ENCODE peak calls at places on chromosomes 6 and 20, in seven cellular contexts. T is SK-N-SH, O is K562, Z is HCT116, X is GM12878, Y is HepG2, E is H1. R is an unnamed sample.

GRCh38 chr6:45494734-45495133 is 117.0 kb upstream of the SUPT3H start:
- DNase-seq in T (no peak), O (peak; percentile 33), Z (no peak), X (no peak), Y (no peak), E (no peak), R (no peak)

GRCh38 chr6:23696946-23697345 is 429.1 kb upstream of the NRSN1 start:
- DNase-seq in T (no peak), O (no peak), Z (no peak), X (no peak), Y (no peak), E (no peak), R (no peak)

GRCh38 chr6:30917487-30917886 is 3.4 kb downstream of the VARS2 start:
- DNase-seq in T (no peak), O (no peak), Z (no peak), X (no peak), Y (no peak), E (no peak), R (no peak)

GRCh38 chr6:12608016-12608860 is 108.3 kb upstream of the PHACTR1 start:
- DNase-seq in T (no peak), O (no peak), Z (no peak), X (peak; percentile 90), Y (no peak), E (no peak), R (no peak)

GRCh38 chr6:149701699-149702098 is 16.2 kb downstream of the LATS1 start:
- DNase-seq in T (no peak), O (no peak), Z (no peak), X (no peak), Y (no peak), E (no peak), R (no peak)

GRCh38 chr20:61280217-61280980 is 28.3 kb downstream of the CDH4 start:
- DNase-seq in T (no peak), O (no peak), Z (no peak), X (no peak), Y (no peak), E (no peak), R (no peak)

GRCh38 chr6:1892716-1893115 is 283.0 kb downstream of the FOXC1 start:
- DNase-seq in T (no peak), O (no peak), Z (no peak), X (no peak), Y (no peak), E (no peak), R (no peak)

GRCh38 chr6:65558071-65558470 is 149.0 kb downstream of the EYS start:
- DNase-seq in T (no peak), O (no peak), Z (no peak), X (no peak), Y (no peak), E (no peak), R (no peak)

GRCh38 chr6:16396497-16397319 is 158.3 kb downstream of the GMPR start:
- DNase-seq in T (no peak), O (no peak), Z (no peak), X (no peak), Y (no peak), E (no peak), R (no peak)

GRCh38 chr20:610130-611046 is at the start of gene TCF15:
- DNase-seq in T (peak; percentile 100), O (peak; percentile 98), Z (no peak), X (no peak), Y (no peak), E (no peak), R (no peak)

GRCh38 chr20:55471052-55472006 is 534.0 kb downstream of the CBLN4 start:
- DNase-seq in T (no peak), O (no peak), Z (no peak), X (no peak), Y (peak; percentile 92), E (no peak), R (no peak)

GRCh38 chr6:16644540-16645250 is 116.6 kb downstream of the ATXN1 start:
- DNase-seq in T (no peak), O (no peak), Z (no peak), X (no peak), Y (no peak), E (no peak), R (no peak)

GRCh38 chr6:72861059-72861458 is 239.2 kb downstream of the KCNQ5 start:
- DNase-seq in T (no peak), O (no peak), Z (no peak), X (no peak), Y (no peak), E (no peak), R (no peak)

GRCh38 chr6:22598386-22598785 is 29.0 kb downstream of the HDGFL1 start:
- DNase-seq in T (no peak), O (no peak), Z (no peak), X (no peak), Y (no peak), E (no peak), R (no peak)

GRCh38 chr6:101150226-101150625 is 243.3 kb upstream of the GRIK2 start:
- DNase-seq in T (no peak), O (no peak), Z (no peak), X (no peak), Y (no peak), E (no peak), R (no peak)

DNA sequence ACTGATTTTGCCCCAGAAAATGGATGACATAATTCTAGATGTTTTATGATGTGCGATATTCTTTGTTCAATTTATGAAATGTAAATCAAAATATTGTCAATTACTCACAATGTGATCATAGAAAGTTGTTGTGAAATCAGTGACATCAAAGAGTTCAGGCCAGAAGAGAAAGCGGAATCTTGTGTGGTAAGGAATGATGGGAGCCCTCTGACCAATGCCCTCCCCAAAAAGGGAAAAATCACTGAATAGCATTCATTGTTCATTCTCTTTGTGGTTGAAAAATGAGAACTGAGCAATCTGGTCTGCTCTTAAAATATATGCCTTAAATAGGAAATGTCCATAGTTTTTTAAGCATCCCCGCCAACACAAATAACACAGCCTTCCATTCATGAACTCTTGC is 247.1 kb upstream of the GRIK2 start:
- DNase-seq in T (no peak), O (no peak), Z (peak; percentile 27), X (no peak), Y (no peak), E (no peak), R (no peak)
- TF ChIP-seq JUND in T (no peak), O (no peak), Z (no peak), X (no peak), Y (no peak), E (no peak), R (no peak)

DNA sequence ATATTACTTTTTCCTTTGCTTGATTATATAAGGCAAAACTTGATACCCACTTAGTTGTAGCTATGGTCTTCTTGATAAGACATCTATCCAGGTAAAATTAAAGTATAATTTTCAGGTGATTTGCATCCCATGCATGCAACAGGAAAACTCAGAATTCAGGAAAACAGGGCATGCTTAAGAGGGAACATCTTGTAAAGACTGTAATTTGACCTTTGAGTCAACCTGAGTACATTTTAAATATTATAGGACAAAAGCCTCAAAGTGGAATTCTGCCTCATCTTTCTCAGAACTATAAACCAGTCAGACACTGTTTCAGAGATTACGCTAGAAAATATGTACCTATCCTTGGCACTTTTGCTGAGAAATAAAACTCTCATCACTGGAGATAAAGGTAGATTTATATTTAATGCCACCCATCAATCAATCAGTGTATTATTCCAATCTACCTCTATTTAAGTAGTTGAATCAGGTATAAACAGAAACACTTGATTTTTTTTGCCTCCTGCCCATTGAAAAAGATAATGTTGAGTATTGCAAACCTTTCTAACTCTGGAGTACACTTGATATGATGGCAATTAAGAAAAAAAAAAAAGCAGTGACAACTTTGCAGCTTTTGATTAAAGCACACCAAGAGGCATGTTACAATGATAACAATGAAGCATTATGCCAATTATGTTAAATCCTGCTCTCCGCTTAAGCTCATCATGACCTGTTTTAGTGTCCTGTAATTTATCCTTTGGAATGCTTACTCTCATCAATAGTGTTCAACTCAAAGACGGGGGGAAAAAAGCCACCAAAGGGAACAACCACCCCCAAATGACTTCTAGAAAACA is 2.8 kb downstream of the CITED2 start:
- DNase-seq in T (no peak), O (no peak), Z (no peak), X (no peak), Y (no peak), E (no peak), R (no peak)
- TF ChIP-seq JUND in T (no peak), O (no peak), Z (no peak), X (no peak), Y (no peak), E (no peak), R (peak; percentile 26)

GRCh38 chr6:54252916-54253315 is 55.3 kb upstream of the TINAG start:
- DNase-seq in T (no peak), O (no peak), Z (no peak), X (no peak), Y (no peak), E (no peak), R (no peak)

GRCh38 chr6:54252496-54252895 is 55.7 kb upstream of the TINAG start:
- DNase-seq in T (no peak), O (no peak), Z (no peak), X (no peak), Y (no peak), E (no peak), R (no peak)

GRCh38 chr6:54260025-54260424 is 48.2 kb upstream of the TINAG start:
- DNase-seq in T (no peak), O (no peak), Z (no peak), X (no peak), Y (no peak), E (no peak), R (no peak)

GRCh38 chr6:54254886-54255285 is 53.4 kb upstream of the TINAG start:
- DNase-seq in T (no peak), O (no peak), Z (no peak), X (no peak), Y (no peak), E (no peak), R (no peak)

DNA sequence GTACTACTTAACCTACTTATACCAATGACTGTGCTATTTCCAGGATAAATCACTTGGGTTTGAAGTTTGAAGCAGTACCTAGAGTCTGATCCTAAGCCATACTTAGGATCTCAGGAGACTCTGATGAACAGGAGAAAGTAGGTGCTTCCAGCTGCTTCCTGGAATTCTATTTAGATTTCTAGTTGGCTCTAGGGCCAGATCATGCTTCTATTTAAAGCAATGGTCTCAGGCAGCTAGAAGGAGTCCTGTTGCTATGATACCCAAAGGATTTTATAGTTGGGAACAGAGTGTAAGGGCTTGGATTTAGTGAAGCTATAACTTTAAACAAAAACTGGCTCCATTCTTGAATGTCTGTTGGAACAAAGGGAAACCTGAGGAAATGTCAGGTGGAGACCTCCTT is 52.4 kb upstream of the TINAG start:
- DNase-seq in T (no peak), O (no peak), Z (no peak), X (no peak), Y (no peak), E (no peak), R (no peak)
- TF ChIP-seq JUND in T (no peak), O (no peak), Z (no peak), X (no peak), Y (no peak), E (no peak), R (no peak)

GRCh38 chr6:157264701-157265100 is 58.6 kb downstream of the TMEM242 start:
- DNase-seq in T (no peak), O (no peak), Z (no peak), X (no peak), Y (no peak), E (no peak), R (peak; percentile 33)
- TF ChIP-seq JUND in T (no peak), O (no peak), Z (no peak), X (no peak), Y (no peak), E (no peak), R (no peak)

R was measured in T47D.